ENCODE peak calls at places on chromosomes 1 and 21, in ten cellular contexts. P is prostate gland; U is stromal cell of bone marrow; E is ACHN; L is esophagus squamous epithelium; M is ELR; Q is iris pigment epithelial cell; H is T-helper 2 cell; R is CD4-positive, CD25-positive, alpha-beta regulatory T cell; D is astrocyte of the spinal cord. K is an unnamed sample.

GRCh38 chr1:24920155-24920925 is 9.7 kb downstream of the RUNX3 start:
- DNase-seq in R (no peak), M (peak), E (no peak), L (no peak), H (peak), U (peak), D (no peak), P (no peak), Q (peak), K (peak)

GRCh38 chr1:208437416-208437815 is 193.2 kb upstream of the PLXNA2 start:
- DNase-seq in Q (peak), H (no peak), P (no peak), R (no peak), U (peak), D (peak), M (peak), L (no peak), E (peak), K (peak)

GRCh38 chr1:8122160-8122476 is 96.0 kb upstream of the ERRFI1 start:
- DNase-seq in M (peak), P (no peak), Q (peak), D (peak), E (no peak), R (no peak), L (no peak), H (no peak), U (no peak), K (peak)

GRCh38 chr1:206680279-206680678 is 4.4 kb upstream of the MAPKAPK2 start:
- DNase-seq in M (no peak), D (no peak), H (no peak), L (no peak), R (no peak), P (no peak), U (no peak), Q (no peak), E (no peak), K (no peak)

GRCh38 chr1:163296504-163296903 is 25.2 kb upstream of the NUF2 start:
- DNase-seq in D (no peak), M (no peak), L (no peak), P (no peak), Q (no peak), H (no peak), U (no peak), R (no peak), E (no peak), K (no peak)

GRCh38 chr1:143619851-143620250 is 351.9 kb downstream of the FAM72C start:
- DNase-seq in D (no peak), E (no peak), L (no peak), P (no peak), Q (no peak), U (no peak), R (no peak), H (no peak), M (no peak), K (no peak)

GRCh38 chr1:24112381-24113169 is 640 bp upstream of the MYOM3 start:
- DNase-seq in E (peak), Q (peak), L (no peak), D (peak), H (peak), R (peak), M (peak), P (peak), U (peak), K (peak)

GRCh38 chr1:29591601-29592260 is 355.4 kb downstream of the PTPRU start:
- DNase-seq in E (peak), Q (no peak), L (no peak), D (no peak), U (no peak), H (no peak), P (no peak), R (no peak), M (no peak), K (no peak)

GRCh38 chr1:94416901-94417701 is 1.1 kb upstream of the ABCD3 start:
- DNase-seq in M (peak), P (peak), E (peak), L (no peak), H (no peak), D (peak), U (peak), Q (peak), R (no peak), K (peak)

GRCh38 chr1:11245248-11245647 is 17.1 kb downstream of the MTOR start:
- DNase-seq in E (no peak), M (no peak), R (no peak), L (no peak), D (no peak), U (no peak), P (no peak), H (no peak), Q (no peak), K (no peak)

GRCh38 chr1:83990734-83991133 is 8.2 kb downstream of the TTLL7 start:
- DNase-seq in P (no peak), M (no peak), D (no peak), Q (no peak), H (no peak), L (no peak), U (no peak), R (no peak), E (no peak), K (no peak)

GRCh38 chr1:21705303-21705980 is 36.3 kb upstream of the RAP1GAP start:
- DNase-seq in U (no peak), Q (no peak), E (no peak), H (no peak), D (no peak), P (no peak), R (no peak), L (no peak), M (no peak), K (no peak)

GRCh38 chr1:34977210-34977471 is 8.0 kb downstream of the TMEM35B start:
- DNase-seq in Q (no peak), E (no peak), D (no peak), L (no peak), H (no peak), R (no peak), M (no peak), U (no peak), P (no peak), K (no peak)

GRCh38 chr1:220564216-220564615 is 36.3 kb downstream of the MARK1 start:
- DNase-seq in P (no peak), U (no peak), D (no peak), H (no peak), R (no peak), E (no peak), Q (no peak), L (no peak), M (no peak), K (no peak)

GRCh38 chr21:28538987-28539622 is 453.6 kb downstream of the LTN1 start:
- DNase-seq in D (peak), M (peak), P (no peak), R (no peak), U (peak), Q (peak), L (no peak), H (no peak), E (no peak), K (peak)

GRCh38 chr1:246110343-246111219 is 396.5 kb downstream of the SMYD3 start:
- DNase-seq in U (no peak), M (peak), L (no peak), E (no peak), H (no peak), D (peak), Q (peak), P (no peak), R (no peak), K (no peak)

GRCh38 chr1:7616076-7616833 is 154.8 kb upstream of the VAMP3 start:
- DNase-seq in R (peak), L (no peak), H (no peak), E (peak), U (peak), M (peak), Q (peak), P (peak), D (peak), K (peak)

GRCh38 chr1:200488375-200489165 is 78.7 kb upstream of the ZNF281 start:
- DNase-seq in L (no peak), H (no peak), R (peak), U (peak), Q (peak), E (peak), D (peak), M (peak), P (peak), K (peak)

GRCh38 chr1:177007437-177008161 is 156.9 kb downstream of the ASTN1 start:
- DNase-seq in L (no peak), H (no peak), R (no peak), U (no peak), D (no peak), P (no peak), Q (no peak), E (no peak), M (no peak), K (no peak)

GRCh38 chr1:55067022-55067781 is 27.9 kb downstream of the PCSK9 start:
- DNase-seq in U (no peak), P (peak), M (no peak), L (no peak), R (no peak), D (no peak), H (no peak), Q (no peak), E (no peak), K (no peak)